ENCODE peak calls at places on chromosomes 16 and 17, in five cellular contexts. K, R, D, A and T are unnamed samples.

GRCh38 chr16:75097941-75098897 is 18.4 kb downstream of the LDHD start:
- DNase-seq in K (no peak), R (peak; percentile 70), D (no peak), A (no peak), T (no peak)

GRCh38 chr16:82627811-82628339 is 1.1 kb downstream of the CDH13 start:
- DNase-seq in D (peak; percentile 31), K (no peak), A (peak; percentile 26), R (no peak), T (no peak)

GRCh38 chr16:563072-563644 is 3.0 kb downstream of the PRR35 start:
- DNase-seq in R (no peak), K (no peak), D (no peak), A (no peak), T (no peak)

GRCh38 chr17:72677714-72678390 is 414.6 kb downstream of the SLC39A11 start:
- DNase-seq in D (peak; percentile 80), A (peak; percentile 94), R (no peak), K (no peak), T (peak; percentile 95)

GRCh38 chr16:89054261-89054661 is 39.4 kb upstream of the ACSF3 start:
- DNase-seq in A (no peak), R (no peak), D (no peak), K (no peak), T (no peak)

GRCh38 chr17:44069974-44070454 is 521 bp upstream of the G6PC3 start:
- DNase-seq in D (peak; percentile 18), K (no peak), R (no peak), A (no peak), T (no peak)

GRCh38 chr16:12458591-12459400 is 344.9 kb downstream of the CPPED1 start:
- DNase-seq in A (no peak), D (no peak), K (no peak), R (peak; percentile 76), T (no peak)

GRCh38 chr17:60468371-60468770 is 46.1 kb downstream of the CHCT1 start:
- DNase-seq in R (no peak), K (no peak), D (no peak), A (peak; percentile 43), T (no peak)

GRCh38 chr17:82664276-82664575 is 16.0 kb upstream of the WDR45B start:
- DNase-seq in D (no peak), R (no peak), K (no peak), A (no peak), T (no peak)

GRCh38 chr17:27244481-27245223 is 49.3 kb upstream of the WSB1 start:
- DNase-seq in A (peak; percentile 96), K (peak; percentile 87), R (peak; percentile 85), D (peak; percentile 99), T (peak; percentile 84)

DNA sequence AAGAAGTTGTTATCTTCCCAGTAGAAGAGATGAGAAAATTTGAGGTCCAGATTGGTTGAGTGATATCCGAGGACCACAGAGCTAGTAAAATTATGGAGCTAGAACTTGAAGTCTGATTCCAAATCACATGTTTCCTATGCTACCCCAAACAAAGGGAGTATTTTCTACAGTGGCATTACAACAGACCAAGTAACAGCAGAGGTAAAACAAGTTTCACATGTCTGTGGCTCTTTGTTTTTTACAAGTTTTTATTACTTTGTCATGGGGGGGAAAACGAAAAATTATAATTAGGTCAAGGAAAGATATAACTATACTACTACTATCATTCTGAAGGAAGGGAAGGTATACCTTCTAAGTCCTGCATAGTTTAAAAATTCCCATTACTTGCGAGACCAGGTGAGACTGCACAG is 49.4 kb downstream of the KANSL1 start:
- DNase-seq in K (no peak), D (no peak), R (no peak), A (no peak), T (no peak)
- H3K4me3 ChIP-seq in K (no peak overlapping the region), D (no peak overlapping the region), R (no peak overlapping the region), A (no peak overlapping the region), T (no peak overlapping the region)

GRCh38 chr16:71311553-71312158 is 22.5 kb upstream of the CMTR2 start:
- DNase-seq in A (peak; percentile 5), K (no peak), R (no peak), D (peak; percentile 27), T (no peak)
- H3K4me3 ChIP-seq in A (no peak overlapping the region), K (no peak overlapping the region), R (no peak overlapping the region), D (no peak overlapping the region), T (no peak overlapping the region)

GRCh38 chr17:13544755-13545154 is 57.0 kb downstream of the HS3ST3A1 start:
- DNase-seq in R (no peak), K (no peak), D (peak; percentile 64), A (peak; percentile 61), T (no peak)
- H3K4me3 ChIP-seq in R (no peak overlapping the region), K (no peak overlapping the region), D (peak overlapping the region; percentile 5), A (no peak overlapping the region), T (no peak overlapping the region)

GRCh38 chr17:18246109-18246725 is 12.3 kb downstream of the FLII start:
- DNase-seq in D (no peak), A (no peak), K (no peak), R (no peak), T (no peak)

GRCh38 chr17:18247613-18248001 is 10.9 kb downstream of the FLII start:
- DNase-seq in R (no peak), A (no peak), D (no peak), K (no peak), T (no peak)

GRCh38 chr17:18248300-18248731 is 10.2 kb downstream of the FLII start:
- DNase-seq in D (peak; percentile 77), R (no peak), A (peak; percentile 71), K (no peak), T (no peak)

GRCh38 chr17:18248811-18249210 is 9.7 kb downstream of the FLII start:
- DNase-seq in K (no peak), R (no peak), D (no peak), A (no peak), T (no peak)

GRCh38 chr17:18246880-18247612 is 11.5 kb downstream of the FLII start:
- DNase-seq in A (peak; percentile 8), R (peak; percentile 94), K (no peak), D (peak; percentile 40), T (no peak)
- H3K4me3 ChIP-seq in A (no peak overlapping the region), R (no peak overlapping the region), K (no peak overlapping the region), D (no peak overlapping the region), T (no peak overlapping the region)

GRCh38 chr17:32894245-32894644 is 17.3 kb upstream of the MYO1D start:
- DNase-seq in A (no peak), R (no peak), K (no peak), D (peak; percentile 9), T (no peak)
- H3K4me3 ChIP-seq in A (no peak overlapping the region), R (no peak overlapping the region), K (no peak overlapping the region), D (no peak overlapping the region), T (no peak overlapping the region)

GRCh38 chr16:8958344-8958808 is 5.3 kb downstream of the USP7 start:
- DNase-seq in D (peak; percentile 65), A (peak; percentile 69), K (peak; percentile 77), R (no peak), T (no peak)
- H3K4me3 ChIP-seq in D (peak overlapping the region; percentile 7), A (no peak overlapping the region), K (peak overlapping the region; percentile 34), R (no peak overlapping the region), T (peak overlapping the region; percentile 12)

DNA sequence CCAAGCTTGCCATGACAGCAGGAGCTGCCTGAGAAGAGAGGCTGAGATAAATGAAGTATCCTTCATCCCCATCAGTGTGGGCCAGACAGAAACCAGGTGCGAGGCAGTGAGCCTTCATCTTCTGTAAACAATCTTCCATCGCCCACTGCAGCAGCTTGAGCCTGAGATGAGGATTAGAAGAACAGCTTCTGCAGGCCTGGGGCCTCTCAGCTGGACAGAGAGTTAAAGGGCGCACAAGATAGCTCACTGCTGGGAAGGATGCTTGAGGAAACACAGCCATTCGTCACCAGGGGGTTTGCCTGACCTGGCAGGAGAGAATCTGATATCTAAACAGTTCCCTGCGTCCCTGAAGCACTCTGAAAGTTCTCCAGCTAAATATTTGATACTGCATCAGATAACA is 27.1 kb downstream of the HOXB1 start:
- DNase-seq in R (no peak), D (no peak), K (no peak), A (peak; percentile 94), T (no peak)
- H3K4me3 ChIP-seq in R (no peak overlapping the region), D (no peak overlapping the region), K (no peak overlapping the region), A (no peak overlapping the region), T (no peak overlapping the region)

GRCh38 chr17:45425984-45426413 is 6.7 kb downstream of the ARHGAP27 start:
- DNase-seq in K (no peak), D (no peak), A (no peak), R (no peak), T (no peak)
- H3K4me3 ChIP-seq in K (no peak overlapping the region), D (no peak overlapping the region), A (no peak overlapping the region), R (no peak overlapping the region), T (no peak overlapping the region)

DNA sequence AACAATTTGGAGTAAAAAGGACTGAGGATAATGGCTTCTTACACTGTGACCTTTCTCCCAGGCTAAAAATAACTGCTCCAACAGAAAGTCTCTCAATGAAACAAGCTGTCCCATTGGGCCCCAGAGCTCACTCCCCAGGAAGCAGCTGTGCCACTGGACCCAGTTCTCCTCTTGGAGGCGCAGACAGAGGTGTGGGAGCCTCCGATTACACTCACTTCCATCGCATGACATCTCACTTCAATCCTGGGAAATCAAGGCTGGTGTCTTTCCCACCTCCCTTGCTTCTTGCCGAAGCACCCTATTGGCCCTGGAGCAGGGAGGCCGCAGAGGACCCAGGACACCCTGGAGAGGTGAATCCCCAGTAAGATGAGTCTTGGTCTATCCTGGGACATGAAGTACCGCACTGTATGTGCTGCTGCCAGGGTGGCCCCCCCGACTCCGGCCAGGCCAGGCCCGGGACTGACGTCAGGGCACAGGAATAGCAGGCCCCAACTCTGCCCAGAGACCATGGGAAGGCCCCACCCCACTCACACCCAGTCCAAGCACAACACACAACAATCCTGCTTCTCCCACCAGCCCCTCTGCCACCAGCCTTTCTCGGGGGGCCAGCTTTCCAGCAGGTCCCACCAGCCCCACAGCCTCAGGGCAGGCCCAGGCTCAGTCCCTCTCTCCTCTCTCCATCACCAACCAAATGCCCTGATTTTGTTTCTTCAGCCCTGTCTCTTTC is 29.5 kb downstream of the SRL start:
- DNase-seq in D (peak; percentile 79), R (no peak), A (no peak), K (peak; percentile 94), T (no peak)
- H3K4me3 ChIP-seq in D (no peak overlapping the region), R (no peak overlapping the region), A (no peak overlapping the region), K (no peak overlapping the region), T (no peak overlapping the region)